ENCODE peak calls at places on chromosomes 2 and 18, in seven cellular contexts. S is CD8-positive, alpha-beta T cell; P is breast epithelium; M is cardiac muscle cell; C is activated CD8-positive, alpha-beta T cell treated with anti-CD3 and anti-CD28 coated beads for 36 hours; I is GM20000; B is lower lobe of right lung. R is an unnamed sample.

GRCh38 chr2:196263181-196263747 is 91.9 kb upstream of the STK17B start:
- DNase-seq in S (peak; percentile 58), P (no peak), M (no peak), C (peak; percentile 62), I (peak; percentile 45), B (no peak), R (no peak)

GRCh38 chr2:67930156-67930555 is 132.6 kb downstream of the C1D start:
- DNase-seq in S (no peak), P (no peak), M (no peak), C (no peak), I (no peak), B (no peak), R (no peak)

GRCh38 chr2:43642363-43642762 is 5.3 kb downstream of the PLEKHH2 start:
- DNase-seq in S (no peak), P (no peak), M (no peak), C (no peak), I (no peak), B (no peak), R (no peak)

GRCh38 chr2:50922506-50922905 is 109.4 kb downstream of the NRXN1 start:
- DNase-seq in S (no peak), P (no peak), M (no peak), C (no peak), I (no peak), B (no peak), R (no peak)

GRCh38 chr2:47266939-47267338 is 111.8 kb upstream of the STPG4 start:
- DNase-seq in S (no peak), P (no peak), M (no peak), C (no peak), I (no peak), B (no peak), R (no peak)

GRCh38 chr2:205424326-205424725 is 258.0 kb upstream of the NRP2 start:
- DNase-seq in S (no peak), P (no peak), M (no peak), C (no peak), I (no peak), B (no peak), R (no peak)

GRCh38 chr18:69617888-69618287 is 217.2 kb downstream of the DOK6 start:
- DNase-seq in S (no peak), P (no peak), M (no peak), C (no peak), I (no peak), B (no peak), R (no peak)

GRCh38 chr2:79630972-79631551 is 118.2 kb downstream of the CTNNA2 start:
- DNase-seq in S (no peak), P (no peak), M (no peak), C (no peak), I (no peak), B (no peak), R (no peak)

GRCh38 chr2:215324811-215325210 is 13.0 kb downstream of the ATIC start:
- DNase-seq in S (no peak), P (no peak), M (no peak), C (no peak), I (no peak), B (no peak), R (no peak)

DNA sequence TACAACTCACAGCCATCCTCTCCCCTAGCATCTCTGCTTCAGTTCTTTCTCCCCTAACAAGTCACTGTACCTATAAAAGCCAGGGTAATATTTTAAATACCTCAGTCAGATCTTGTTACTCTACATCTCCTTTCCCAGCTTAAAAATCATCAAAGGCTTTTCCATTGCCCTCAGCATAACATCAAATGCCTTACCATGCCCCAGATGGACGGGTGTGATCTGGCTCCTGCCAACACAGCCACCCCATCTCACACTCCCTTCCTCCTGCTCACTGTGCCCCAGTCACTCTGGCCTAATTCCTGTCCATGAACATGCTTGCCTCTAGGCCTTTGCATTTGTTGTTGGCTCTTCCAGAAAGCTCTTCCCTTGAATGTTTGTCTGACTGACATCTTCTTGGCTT is 640.8 kb downstream of the NYAP2 start:
- DNase-seq in S (no peak), P (no peak), M (no peak), C (no peak), I (no peak), B (no peak), R (no peak)
- TF ChIP-seq CTCF in S (no peak), P (no peak), M (no peak), C (no peak), I (no peak), B (no peak), R (no peak)

GRCh38 chr2:19356545-19357382 is 1.7 kb downstream of the OSR1 start:
- DNase-seq in S (no peak), P (no peak), M (no peak), C (no peak), I (peak; percentile 13), B (no peak), R (no peak)

GRCh38 chr2:19359456-19359855 is 1.0 kb upstream of the OSR1 start:
- DNase-seq in S (no peak), P (no peak), M (no peak), C (no peak), I (no peak), B (no peak), R (no peak)

GRCh38 chr2:19357383-19358241 is 811 bp downstream of the OSR1 start:
- DNase-seq in S (no peak), P (no peak), M (peak; percentile 51), C (no peak), I (peak; percentile 16), B (no peak), R (no peak)

GRCh38 chr2:19359021-19359357 is 566 bp upstream of the OSR1 start:
- DNase-seq in S (no peak), P (no peak), M (no peak), C (no peak), I (no peak), B (no peak), R (no peak)

DNA sequence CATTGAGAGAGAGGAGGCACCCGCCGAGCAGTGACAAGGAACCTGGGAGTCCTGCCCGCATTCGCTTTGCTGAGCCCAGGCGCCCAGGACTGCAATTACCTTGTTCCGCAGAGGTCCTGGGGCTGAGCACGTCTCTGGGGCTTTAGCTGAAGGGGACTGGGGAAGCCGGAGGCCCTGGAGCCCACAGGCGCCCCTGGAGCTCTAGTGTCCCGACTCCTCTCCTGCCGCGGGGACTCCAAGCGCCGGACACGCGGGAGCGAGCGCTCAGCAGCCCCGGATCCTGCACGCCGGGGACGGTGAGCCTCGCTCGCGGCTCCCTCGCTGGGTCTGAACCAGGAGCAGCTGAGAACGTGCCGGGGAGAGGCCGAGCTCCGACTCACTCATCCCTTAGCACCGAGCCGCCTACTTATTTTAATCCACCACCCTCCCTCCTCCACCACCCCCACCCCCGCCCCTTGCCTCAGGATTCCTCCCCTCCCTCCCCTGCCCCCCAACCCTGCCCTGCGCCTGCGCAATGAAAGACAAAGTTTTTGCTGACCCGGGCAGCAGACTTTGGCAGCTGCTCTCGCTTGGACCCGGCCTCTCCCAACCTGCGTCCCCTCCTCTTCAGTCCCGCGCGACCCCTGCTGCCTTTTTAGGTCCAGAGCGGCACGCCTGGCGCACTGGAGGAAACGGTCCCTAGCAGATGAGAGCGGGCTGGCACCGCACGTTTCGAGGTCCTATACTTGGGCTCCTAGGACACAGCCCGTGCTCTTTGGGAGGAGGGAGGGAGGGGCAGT is at the start of gene OSR1:
- DNase-seq in S (no peak), P (no peak), M (peak; percentile 84), C (no peak), I (peak; percentile 28), B (no peak), R (peak; percentile 46)
- TF ChIP-seq CTCF in S (no peak), P (no peak), M (no peak), C (no peak), I (no peak), B (no peak), R (no peak)

DNA sequence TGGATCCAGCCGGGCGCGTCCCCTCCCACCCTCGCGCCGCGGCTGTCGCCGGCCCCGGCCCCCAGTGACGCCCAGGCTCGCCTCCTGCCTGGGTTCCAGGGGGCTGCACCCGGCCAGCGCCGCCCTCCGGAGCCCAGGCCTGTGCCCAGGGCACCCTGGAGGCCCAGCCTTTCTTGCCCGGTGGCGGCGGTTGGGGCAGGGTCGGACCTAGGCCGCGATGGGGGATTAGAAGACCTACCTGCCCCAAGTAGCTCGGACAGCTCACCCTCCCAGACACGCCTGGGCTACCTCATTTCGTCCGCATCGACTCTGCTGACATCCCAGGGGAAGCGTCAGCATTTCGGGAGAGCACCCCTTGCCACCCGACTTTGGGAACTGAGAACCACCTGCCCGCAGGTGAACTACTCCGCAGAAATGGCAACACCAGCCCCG is 727 bp upstream of the ARL4C start:
- DNase-seq in S (no peak), P (no peak), M (no peak), C (no peak), I (no peak), B (no peak), R (no peak)
- TF ChIP-seq CTCF in S (no peak), P (no peak), M (no peak), C (no peak), I (no peak), B (no peak), R (no peak)

GRCh38 chr2:208031608-208032019 is 6.3 kb upstream of the PLEKHM3 start:
- DNase-seq in S (no peak), P (no peak), M (no peak), C (no peak), I (no peak), B (peak; percentile 69), R (no peak)

GRCh38 chr2:208037564-208038487 is 12.5 kb upstream of the PLEKHM3 start:
- DNase-seq in S (no peak), P (no peak), M (no peak), C (no peak), I (no peak), B (no peak), R (no peak)

GRCh38 chr2:208036357-208036756 is 11.0 kb upstream of the PLEKHM3 start:
- DNase-seq in S (no peak), P (no peak), M (no peak), C (no peak), I (no peak), B (no peak), R (no peak)

GRCh38 chr2:208034503-208035140 is 9.3 kb upstream of the PLEKHM3 start:
- DNase-seq in S (no peak), P (no peak), M (no peak), C (no peak), I (no peak), B (no peak), R (no peak)

GRCh38 chr2:208033701-208034502 is 8.6 kb upstream of the PLEKHM3 start:
- DNase-seq in S (peak; percentile 53), P (no peak), M (peak; percentile 14), C (peak; percentile 74), I (peak; percentile 70), B (peak; percentile 66), R (no peak)
- TF ChIP-seq CTCF in S (peak; percentile 41), P (peak; percentile 24), M (peak; percentile 27), C (peak; percentile 36), I (peak; percentile 47), B (peak; percentile 57), R (no peak)

DNA sequence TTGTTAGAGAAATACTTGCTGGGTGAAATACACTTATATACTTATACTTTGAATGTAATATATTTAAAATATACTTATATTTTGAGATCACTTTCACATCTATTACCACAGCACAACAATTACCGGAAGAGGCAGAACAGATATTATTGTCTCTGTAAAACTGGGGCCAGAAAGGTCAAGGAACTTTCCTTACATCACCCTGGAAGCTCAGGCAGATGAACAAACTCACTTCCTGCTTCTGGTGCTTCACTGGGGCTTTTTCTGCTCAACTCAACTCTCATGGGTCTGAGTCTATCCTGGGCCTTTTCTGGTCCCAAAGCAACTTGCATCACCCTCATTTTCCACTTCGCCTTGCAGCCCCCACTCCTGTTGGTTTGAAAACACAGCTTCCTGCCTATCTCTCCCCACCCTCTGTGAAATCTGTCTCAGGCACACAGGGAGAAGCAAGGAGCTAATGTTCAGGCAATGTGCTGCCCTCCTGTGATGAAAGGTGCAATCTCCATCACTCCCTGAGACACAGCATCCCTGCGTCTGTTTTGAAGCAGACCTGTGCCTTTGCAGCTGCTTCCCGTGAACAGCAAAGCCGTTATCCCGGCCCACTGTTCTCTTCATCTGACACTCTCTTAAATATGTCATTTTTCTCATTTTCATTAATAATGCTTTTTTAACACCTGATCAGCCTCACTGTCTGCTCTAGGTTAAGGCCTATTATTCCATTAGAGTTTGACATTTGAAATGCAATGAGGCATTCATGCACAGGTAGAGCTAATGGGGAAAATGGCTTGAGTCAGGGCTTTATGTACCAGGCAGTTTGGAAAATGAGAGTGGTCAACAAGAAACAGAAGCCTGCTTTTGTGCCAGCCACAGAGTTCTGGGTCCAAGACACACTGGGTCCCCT is 251.9 kb upstream of the CHAC2 start:
- DNase-seq in S (no peak), P (no peak), M (peak; percentile 29), C (no peak), I (no peak), B (no peak), R (no peak)
- TF ChIP-seq CTCF in S (no peak), P (no peak), M (no peak), C (no peak), I (no peak), B (peak; percentile 9), R (no peak)